ENCODE peak calls at places on chromosomes 2 and 18, in five cellular contexts. One of them, this sample, is unnamed. For H3K36me3, the result is how much of the 10 kb centered on the place peaks cover.

GRCh38 chr2:122481717-122482116 is 726.3 kb downstream of the TSN start:
- DNase-seq in fibroblast of lung: no peak
- DNase-seq in tibial artery: no peak
- DNase-seq in mesendoderm: peak
- DNase-seq in heart right ventricle: no peak
- DNase-seq in this sample: no peak

GRCh38 chr2:62293490-62294212 is 97.7 kb downstream of the B3GNT2 start:
- DNase-seq in fibroblast of lung: peak
- DNase-seq in tibial artery: peak
- DNase-seq in mesendoderm: peak
- DNase-seq in heart right ventricle: peak
- DNase-seq in this sample: no peak

GRCh38 chr2:88694015-88694414 is 2.5 kb downstream of the RPIA start:
- DNase-seq in fibroblast of lung: no peak
- DNase-seq in tibial artery: no peak
- DNase-seq in mesendoderm: no peak
- DNase-seq in heart right ventricle: no peak
- DNase-seq in this sample: no peak

GRCh38 chr2:16262516-16263178 is 322.3 kb downstream of the MYCN start:
- DNase-seq in fibroblast of lung: no peak
- DNase-seq in tibial artery: no peak
- DNase-seq in mesendoderm: no peak
- DNase-seq in heart right ventricle: no peak
- DNase-seq in this sample: no peak

GRCh38 chr2:20582600-20583221 is 68.2 kb downstream of the HS1BP3 start:
- DNase-seq in fibroblast of lung: no peak
- DNase-seq in tibial artery: peak
- DNase-seq in mesendoderm: no peak
- DNase-seq in heart right ventricle: peak
- DNase-seq in this sample: no peak

GRCh38 chr2:168320267-168320666 is 72.9 kb upstream of the STK39 start:
- DNase-seq in fibroblast of lung: no peak
- DNase-seq in tibial artery: no peak
- DNase-seq in mesendoderm: no peak
- DNase-seq in heart right ventricle: no peak
- DNase-seq in this sample: no peak

GRCh38 chr2:177241771-177242135 is 22.8 kb downstream of the NFE2L2 start:
- DNase-seq in fibroblast of lung: no peak
- DNase-seq in tibial artery: no peak
- DNase-seq in mesendoderm: no peak
- DNase-seq in heart right ventricle: no peak
- DNase-seq in this sample: no peak

GRCh38 chr18:42620585-42620984 is 494.9 kb downstream of the RIT2 start:
- DNase-seq in fibroblast of lung: no peak
- DNase-seq in tibial artery: no peak
- DNase-seq in mesendoderm: no peak
- DNase-seq in heart right ventricle: no peak
- DNase-seq in this sample: no peak

GRCh38 chr2:203814661-203815540 is 52.7 kb upstream of the CTLA4 start:
- DNase-seq in fibroblast of lung: peak
- DNase-seq in tibial artery: no peak
- DNase-seq in mesendoderm: peak
- DNase-seq in heart right ventricle: peak
- DNase-seq in this sample: no peak

GRCh38 chr2:25567406-25567805 is 106.0 kb downstream of the DTNB start:
- DNase-seq in fibroblast of lung: peak
- DNase-seq in tibial artery: no peak
- DNase-seq in mesendoderm: peak
- DNase-seq in heart right ventricle: no peak
- DNase-seq in this sample: no peak

GRCh38 chr18:49359732-49360444 is 100.6 kb downstream of the DYM start:
- DNase-seq in fibroblast of lung: peak
- DNase-seq in tibial artery: no peak
- DNase-seq in mesendoderm: no peak
- DNase-seq in heart right ventricle: no peak
- DNase-seq in this sample: no peak

GRCh38 chr2:239369631-239370161 is 31.1 kb downstream of the HDAC4 start:
- DNase-seq in fibroblast of lung: no peak
- DNase-seq in tibial artery: peak
- DNase-seq in mesendoderm: no peak
- DNase-seq in heart right ventricle: no peak
- DNase-seq in this sample: no peak

GRCh38 chr18:21741511-21742322 is 1.1 kb downstream of the MIB1 start:
- DNase-seq in fibroblast of lung: peak
- DNase-seq in tibial artery: peak
- DNase-seq in mesendoderm: peak
- DNase-seq in heart right ventricle: peak
- DNase-seq in this sample: no peak

GRCh38 chr2:60553496-60553991 is at the start of gene BCL11A:
- DNase-seq in fibroblast of lung: peak
- DNase-seq in tibial artery: no peak
- DNase-seq in mesendoderm: peak
- DNase-seq in heart right ventricle: peak
- DNase-seq in this sample: no peak

GRCh38 chr2:209637293-209637692 is 134.3 kb upstream of the UNC80 start:
- DNase-seq in fibroblast of lung: no peak
- DNase-seq in tibial artery: no peak
- DNase-seq in mesendoderm: peak
- DNase-seq in heart right ventricle: no peak
- DNase-seq in this sample: no peak

GRCh38 chr18:42404151-42404550 is 449.1 kb downstream of the PIK3C3 start:
- DNase-seq in fibroblast of lung: no peak
- DNase-seq in tibial artery: no peak
- DNase-seq in mesendoderm: no peak
- DNase-seq in heart right ventricle: no peak
- DNase-seq in this sample: no peak

GRCh38 chr2:237966250-237966564 is 607 bp upstream of the UBE2F start:
- DNase-seq in fibroblast of lung: no peak
- DNase-seq in tibial artery: no peak
- DNase-seq in mesendoderm: no peak
- DNase-seq in heart right ventricle: no peak
- DNase-seq in this sample: no peak

GRCh38 chr2:217469203-217469810 is 533.5 kb downstream of the TNS1 start:
- DNase-seq in fibroblast of lung: no peak
- DNase-seq in tibial artery: no peak
- DNase-seq in mesendoderm: no peak
- DNase-seq in heart right ventricle: no peak
- DNase-seq in this sample: no peak

GRCh38 chr2:237474511-237474911 is 12.5 kb upstream of the MLPH start:
- DNase-seq in fibroblast of lung: peak
- DNase-seq in tibial artery: no peak
- DNase-seq in mesendoderm: no peak
- DNase-seq in heart right ventricle: peak
- DNase-seq in this sample: no peak

GRCh38 chr18:50281295-50281971 is at the start of gene MBD1:
- DNase-seq in fibroblast of lung: peak
- DNase-seq in tibial artery: peak
- DNase-seq in mesendoderm: peak
- DNase-seq in heart right ventricle: peak
- DNase-seq in this sample: peak

GRCh38 chr2:38698604-38699003 is 32.7 kb downstream of the GALM start:
- DNase-seq in fibroblast of lung: no peak
- DNase-seq in tibial artery: peak
- DNase-seq in mesendoderm: no peak
- DNase-seq in heart right ventricle: no peak
- DNase-seq in this sample: no peak

GRCh38 chr2:96913398-96914202 is 43.7 kb upstream of the SEMA4C start:
- DNase-seq in fibroblast of lung: no peak
- DNase-seq in tibial artery: no peak
- DNase-seq in mesendoderm: no peak
- DNase-seq in heart right ventricle: no peak
- DNase-seq in this sample: no peak

GRCh38 chr2:200443376-200443775 is 66.5 kb downstream of the KCTD18 start:
- DNase-seq in fibroblast of lung: no peak
- DNase-seq in tibial artery: no peak
- DNase-seq in mesendoderm: no peak
- DNase-seq in heart right ventricle: no peak
- DNase-seq in this sample: no peak

GRCh38 chr2:200442471-200442870 is 67.4 kb downstream of the KCTD18 start:
- DNase-seq in fibroblast of lung: peak
- DNase-seq in tibial artery: no peak
- DNase-seq in mesendoderm: no peak
- DNase-seq in heart right ventricle: no peak
- DNase-seq in this sample: no peak

GRCh38 chr2:200438251-200438650 is 71.6 kb downstream of the KCTD18 start:
- DNase-seq in fibroblast of lung: no peak
- DNase-seq in tibial artery: no peak
- DNase-seq in mesendoderm: no peak
- DNase-seq in heart right ventricle: no peak
- DNase-seq in this sample: no peak

GRCh38 chr2:200444530-200444929 is 65.3 kb downstream of the KCTD18 start:
- DNase-seq in fibroblast of lung: no peak
- DNase-seq in tibial artery: no peak
- DNase-seq in mesendoderm: no peak
- DNase-seq in heart right ventricle: no peak
- DNase-seq in this sample: no peak

GRCh38 chr2:200439981-200440380 is 69.9 kb downstream of the KCTD18 start:
- DNase-seq in fibroblast of lung: no peak
- DNase-seq in tibial artery: no peak
- DNase-seq in mesendoderm: no peak
- DNase-seq in heart right ventricle: no peak
- DNase-seq in this sample: no peak
- H3K36me3 ChIP-seq in fibroblast of lung: under half
- H3K36me3 ChIP-seq in tibial artery: under half
- H3K36me3 ChIP-seq in mesendoderm: under half
- H3K36me3 ChIP-seq in heart right ventricle: under half
- H3K36me3 ChIP-seq in this sample: under half

GRCh38 chr2:23383087-23383486 is 1.9 kb upstream of the KLHL29 start:
- DNase-seq in fibroblast of lung: no peak
- DNase-seq in tibial artery: no peak
- DNase-seq in mesendoderm: no peak
- DNase-seq in heart right ventricle: no peak
- DNase-seq in this sample: no peak

GRCh38 chr2:23379220-23379695 is 5.7 kb upstream of the KLHL29 start:
- DNase-seq in fibroblast of lung: no peak
- DNase-seq in tibial artery: no peak
- DNase-seq in mesendoderm: no peak
- DNase-seq in heart right ventricle: no peak
- DNase-seq in this sample: no peak

GRCh38 chr2:23381498-23381897 is 3.5 kb upstream of the KLHL29 start:
- DNase-seq in fibroblast of lung: no peak
- DNase-seq in tibial artery: no peak
- DNase-seq in mesendoderm: no peak
- DNase-seq in heart right ventricle: no peak
- DNase-seq in this sample: no peak

GRCh38 chr2:23380562-23381065 is 4.4 kb upstream of the KLHL29 start:
- DNase-seq in fibroblast of lung: peak
- DNase-seq in tibial artery: no peak
- DNase-seq in mesendoderm: peak
- DNase-seq in heart right ventricle: no peak
- DNase-seq in this sample: no peak

GRCh38 chr2:23381084-23381483 is 3.9 kb upstream of the KLHL29 start:
- DNase-seq in fibroblast of lung: peak
- DNase-seq in tibial artery: peak
- DNase-seq in mesendoderm: peak
- DNase-seq in heart right ventricle: no peak
- DNase-seq in this sample: peak
- H3K27ac ChIP-seq in fibroblast of lung: peak
- H3K27ac ChIP-seq in tibial artery: no peak
- H3K27ac ChIP-seq in mesendoderm: no peak
- H3K27ac ChIP-seq in heart right ventricle: no peak
- H3K27ac ChIP-seq in this sample: no peak

GRCh38 chr18:62460851-62461300 is 61.9 kb upstream of the ZCCHC2 start:
- DNase-seq in fibroblast of lung: peak
- DNase-seq in tibial artery: no peak
- DNase-seq in mesendoderm: no peak
- DNase-seq in heart right ventricle: peak
- DNase-seq in this sample: no peak
- H3K36me3 ChIP-seq in fibroblast of lung: under half
- H3K36me3 ChIP-seq in tibial artery: under half
- H3K36me3 ChIP-seq in mesendoderm: under half
- H3K36me3 ChIP-seq in heart right ventricle: under half
- H3K36me3 ChIP-seq in this sample: under half

DNA sequence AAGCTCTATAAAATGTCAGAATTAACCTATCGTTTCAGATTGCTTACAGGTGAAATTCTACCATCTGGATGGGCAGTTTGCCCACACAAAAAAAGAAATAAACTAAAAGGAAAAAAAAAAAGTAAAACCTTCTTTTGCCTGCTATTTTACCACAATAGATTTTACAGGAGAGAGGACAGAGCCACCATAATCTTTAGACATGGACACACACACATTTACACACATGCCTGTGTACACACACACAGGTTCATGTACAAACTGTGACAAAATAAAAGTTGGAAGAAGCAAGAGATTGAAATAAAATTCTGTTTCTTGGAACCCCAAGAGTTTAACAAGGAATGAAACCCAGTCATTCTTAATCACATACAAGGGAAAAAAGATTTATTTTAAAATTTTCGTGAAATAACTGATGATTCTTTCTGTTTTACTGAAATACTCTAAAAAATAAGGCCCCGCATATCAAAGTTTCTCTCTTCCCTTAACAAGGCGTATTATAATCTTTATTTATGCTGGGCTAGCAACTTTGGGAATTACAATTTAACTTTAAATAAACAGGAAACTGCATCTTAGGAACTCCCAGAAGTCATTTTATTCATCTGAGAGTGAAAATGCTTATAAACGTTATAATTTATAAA is 166.9 kb downstream of the TCF4 start:
- DNase-seq in fibroblast of lung: peak
- DNase-seq in tibial artery: no peak
- DNase-seq in mesendoderm: no peak
- DNase-seq in heart right ventricle: no peak
- DNase-seq in this sample: no peak
- H3K27ac ChIP-seq in fibroblast of lung: peak
- H3K27ac ChIP-seq in tibial artery: peak
- H3K27ac ChIP-seq in mesendoderm: no peak
- H3K27ac ChIP-seq in heart right ventricle: peak
- H3K27ac ChIP-seq in this sample: no peak

DNA sequence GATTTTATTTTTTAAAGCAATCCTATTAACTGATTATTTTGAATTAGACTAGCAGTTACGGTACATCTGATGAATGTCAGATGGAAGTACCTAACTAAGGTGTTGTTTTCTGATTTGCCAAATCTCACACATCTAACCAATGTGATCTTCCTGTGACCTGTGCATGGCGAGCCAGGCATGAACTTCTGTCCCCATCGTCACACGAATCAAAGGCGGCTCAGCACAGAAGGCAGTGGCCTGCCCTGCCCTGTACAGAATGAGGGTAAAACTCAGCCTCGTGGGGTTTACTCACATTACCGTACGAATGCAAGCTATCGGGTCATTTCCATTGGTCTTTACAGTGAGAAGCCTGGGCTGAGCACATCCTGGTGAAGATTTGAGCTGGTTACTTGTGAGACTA is 87.3 kb downstream of the WDSUB1 start:
- DNase-seq in fibroblast of lung: no peak
- DNase-seq in tibial artery: no peak
- DNase-seq in mesendoderm: no peak
- DNase-seq in heart right ventricle: no peak
- DNase-seq in this sample: no peak
- H3K36me3 ChIP-seq in fibroblast of lung: under half
- H3K36me3 ChIP-seq in tibial artery: under half
- H3K36me3 ChIP-seq in mesendoderm: under half
- H3K36me3 ChIP-seq in heart right ventricle: under half
- H3K36me3 ChIP-seq in this sample: under half